ENCODE peak calls at places on chromosomes 1 and 21, in five cellular contexts. One of them, this sample, is unnamed.

GRCh38 chr1:125085720-125086591 is 3901.2 kb downstream of the SRGAP2C start:
- DNase-seq in K562: no peak
- DNase-seq in IMR-90: no peak
- DNase-seq in H1: no peak
- DNase-seq in A549: no peak
- DNase-seq in this sample: no peak

GRCh38 chr1:234556245-234556943 is 53.6 kb downstream of the IRF2BP2 start:
- DNase-seq in K562: no peak
- DNase-seq in IMR-90: no peak
- DNase-seq in H1: no peak
- DNase-seq in A549: no peak
- DNase-seq in this sample: no peak

GRCh38 chr1:212987702-212988322 is 27.9 kb downstream of the ANGEL2 start:
- DNase-seq in K562: no peak
- DNase-seq in H1: no peak
- DNase-seq in A549: no peak
- DNase-seq in IMR-90: peak
- DNase-seq in this sample: no peak

GRCh38 chr1:244431166-244431565 is 20.5 kb downstream of the ADSS2 start:
- DNase-seq in K562: no peak
- DNase-seq in IMR-90: no peak
- DNase-seq in H1: no peak
- DNase-seq in A549: no peak
- DNase-seq in this sample: no peak

GRCh38 chr1:180584869-180585268 is 26.1 kb downstream of the OVAAL start:
- DNase-seq in IMR-90: no peak
- DNase-seq in A549: no peak
- DNase-seq in K562: no peak
- DNase-seq in H1: no peak
- DNase-seq in this sample: peak

GRCh38 chr1:72586023-72586685 is 303.8 kb upstream of the NEGR1 start:
- DNase-seq in K562: no peak
- DNase-seq in A549: no peak
- DNase-seq in H1: no peak
- DNase-seq in IMR-90: no peak
- DNase-seq in this sample: no peak

GRCh38 chr1:63487336-63488065 is 35.5 kb downstream of the ITGB3BP start:
- DNase-seq in A549: no peak
- DNase-seq in K562: no peak
- DNase-seq in IMR-90: peak
- DNase-seq in H1: no peak
- DNase-seq in this sample: no peak

GRCh38 chr1:247447162-247447909 is 10.6 kb downstream of the OR2B11 start:
- DNase-seq in IMR-90: no peak
- DNase-seq in A549: no peak
- DNase-seq in K562: no peak
- DNase-seq in H1: no peak
- DNase-seq in this sample: no peak

GRCh38 chr21:36171327-36171726 is 14.7 kb downstream of the DOP1B start:
- DNase-seq in K562: no peak
- DNase-seq in A549: no peak
- DNase-seq in IMR-90: no peak
- DNase-seq in H1: no peak
- DNase-seq in this sample: no peak

GRCh38 chr1:96474985-96475743 is 246.4 kb upstream of the PTBP2 start:
- DNase-seq in H1: no peak
- DNase-seq in A549: no peak
- DNase-seq in K562: no peak
- DNase-seq in IMR-90: no peak
- DNase-seq in this sample: no peak
- TF ChIP-seq MAFK in H1: no peak
- TF ChIP-seq MAFK in A549: no peak
- TF ChIP-seq MAFK in K562: no peak
- TF ChIP-seq MAFK in IMR-90: no peak
- TF ChIP-seq MAFK in this sample: no peak

GRCh38 chr1:93681095-93681548 is 515 bp downstream of the BCAR3 start:
- DNase-seq in H1: peak
- DNase-seq in K562: no peak
- DNase-seq in IMR-90: peak
- DNase-seq in A549: no peak
- DNase-seq in this sample: no peak
- TF ChIP-seq MAFK in H1: no peak
- TF ChIP-seq MAFK in K562: no peak
- TF ChIP-seq MAFK in IMR-90: no peak
- TF ChIP-seq MAFK in A549: no peak
- TF ChIP-seq MAFK in this sample: no peak

GRCh38 chr1:43404353-43404752 is 14.7 kb downstream of the SZT2 start:
- DNase-seq in IMR-90: no peak
- DNase-seq in K562: no peak
- DNase-seq in H1: no peak
- DNase-seq in A549: no peak
- DNase-seq in this sample: no peak

GRCh38 chr1:43405219-43405875 is 15.6 kb downstream of the SZT2 start:
- DNase-seq in K562: peak
- DNase-seq in A549: no peak
- DNase-seq in H1: no peak
- DNase-seq in IMR-90: peak
- DNase-seq in this sample: no peak

GRCh38 chr1:43402055-43402865 is 12.6 kb downstream of the SZT2 start:
- DNase-seq in A549: no peak
- DNase-seq in IMR-90: no peak
- DNase-seq in K562: peak
- DNase-seq in H1: no peak
- DNase-seq in this sample: no peak

GRCh38 chr1:43410571-43410970 is 20.9 kb downstream of the SZT2 start:
- DNase-seq in K562: no peak
- DNase-seq in A549: no peak
- DNase-seq in H1: no peak
- DNase-seq in IMR-90: no peak
- DNase-seq in this sample: no peak

DNA sequence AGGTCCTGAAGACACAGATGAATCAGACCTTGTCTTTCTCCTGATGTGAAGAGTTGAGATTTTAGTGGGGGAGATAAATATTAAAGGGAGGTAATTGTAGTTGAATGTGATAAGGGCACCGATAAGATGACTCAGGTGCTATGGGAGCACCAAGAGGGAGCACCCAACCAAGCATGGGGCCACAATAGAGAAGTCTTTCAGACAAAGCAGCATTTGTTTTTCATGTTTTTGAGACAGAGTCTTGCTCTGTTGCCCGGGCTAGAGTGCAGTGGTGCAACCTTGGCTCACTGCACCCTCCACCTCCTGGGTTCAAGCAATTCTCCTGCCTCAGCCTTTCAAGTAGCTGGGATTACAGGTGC is 16.2 kb downstream of the SZT2 start:
- DNase-seq in IMR-90: no peak
- DNase-seq in H1: no peak
- DNase-seq in A549: no peak
- DNase-seq in K562: no peak
- DNase-seq in this sample: no peak
- TF ChIP-seq MAFK in IMR-90: no peak
- TF ChIP-seq MAFK in H1: no peak
- TF ChIP-seq MAFK in A549: no peak
- TF ChIP-seq MAFK in K562: no peak
- TF ChIP-seq MAFK in this sample: no peak

GRCh38 chr1:204746838-204747442 is 61.4 kb upstream of the LRRN2 start:
- DNase-seq in K562: peak
- DNase-seq in A549: peak
- DNase-seq in IMR-90: peak
- DNase-seq in H1: peak
- DNase-seq in this sample: peak
- TF ChIP-seq MAFK in K562: no peak
- TF ChIP-seq MAFK in A549: no peak
- TF ChIP-seq MAFK in IMR-90: no peak
- TF ChIP-seq MAFK in H1: no peak
- TF ChIP-seq MAFK in this sample: no peak

This sample was measured in HepG2.